ENCODE peak calls at places on chromosomes 12 and 14, in ten cellular contexts. Y is HEK293T; O is NCI-H1694; H is naive thymus-derived CD8-positive, alpha-beta T cell; M is stimulated activated CD8-positive, alpha-beta memory T cell treated with anti-CD3 and anti-CD28 coated beads, Interleukin-15, amount 100 ng/mL, for 24 hours; R is RWPE1; L is fibroblast of villous mesenchyme; G is endothelial cell; I is Caco-2; N is endodermal cell. P is an unnamed sample.

GRCh38 chr12:56932867-56933266 is 1.3 kb downstream of the SDR9C7 start:
- DNase-seq in Y (no peak), O (no peak), H (no peak), M (no peak), R (no peak), L (peak), G (no peak), I (no peak), N (no peak), P (peak)

GRCh38 chr14:59422069-59422881 is 42.9 kb downstream of the GPR135 start:
- DNase-seq in Y (no peak), O (peak), H (no peak), M (no peak), R (no peak), L (no peak), G (no peak), I (no peak), N (no peak), P (no peak)

GRCh38 chr14:20477211-20477876 is 8.1 kb downstream of the PNP start:
- DNase-seq in Y (no peak), O (no peak), H (no peak), M (no peak), R (no peak), L (peak), G (no peak), I (no peak), N (no peak), P (no peak)

GRCh38 chr14:103243764-103244737 is 90.0 kb upstream of the EIF5 start:
- DNase-seq in Y (no peak), O (peak), H (no peak), M (no peak), R (no peak), L (peak), G (no peak), I (no peak), N (no peak), P (no peak)

GRCh38 chr12:94140556-94140955 is 7.8 kb upstream of the PLXNC1 start:
- DNase-seq in Y (no peak), O (no peak), H (peak), M (no peak), R (no peak), L (peak), G (peak), I (peak), N (peak), P (peak)

GRCh38 chr14:64387232-64387737 is 868 bp upstream of the MTHFD1 start:
- DNase-seq in Y (peak), O (no peak), H (no peak), M (no peak), R (peak), L (peak), G (peak), I (peak), N (no peak), P (no peak)

GRCh38 chr12:58530421-58531067 is 389.8 kb downstream of the LRIG3 start:
- DNase-seq in Y (no peak), O (no peak), H (no peak), M (no peak), R (no peak), L (peak), G (no peak), I (no peak), N (no peak), P (no peak)

GRCh38 chr14:65709576-65709975 is 297.0 kb downstream of the FUT8 start:
- DNase-seq in Y (no peak), O (no peak), H (no peak), M (no peak), R (no peak), L (no peak), G (no peak), I (no peak), N (no peak), P (no peak)

P was measured in H1.